ENCODE peak calls at places on chromosome 7, in nine cellular contexts. R is endothelial cell of umbilical vein, S is breast epithelium, L is psoas muscle, I is cardiac muscle cell, Q is iPS DF 6.9, Y is transverse colon, Z is neuronal stem cell, W is astrocyte. X is an unnamed sample. For H3K4me1, the result is how much of the 10 kb centered on the place peaks cover.

GRCh38 chr7:26046150-26046549 is 105.8 kb upstream of the NFE2L3 start:
- DNase-seq in R (no peak), S (no peak), L (no peak), I (no peak), Q (no peak), Y (peak), Z (no peak), W (no peak), X (no peak)

GRCh38 chr7:140645166-140645565 is 4.6 kb upstream of the DENND2A start:
- DNase-seq in R (no peak), S (no peak), L (no peak), I (no peak), Q (no peak), Y (no peak), Z (no peak), W (no peak), X (no peak)

GRCh38 chr7:50856821-50857220 is 74.1 kb upstream of the GRB10 start:
- DNase-seq in R (no peak), S (no peak), L (no peak), I (no peak), Q (no peak), Y (no peak), Z (no peak), W (peak), X (no peak)

GRCh38 chr7:42740410-42740809 is 171.5 kb downstream of the C7orf25 start:
- DNase-seq in R (no peak), S (no peak), L (no peak), I (no peak), Q (no peak), Y (no peak), Z (no peak), W (no peak), X (no peak)

GRCh38 chr7:18529213-18529612 is 33.7 kb downstream of the HDAC9 start:
- DNase-seq in R (no peak), S (no peak), L (no peak), I (no peak), Q (no peak), Y (no peak), Z (no peak), W (no peak), X (no peak)

GRCh38 chr7:132337450-132338080 is 238.7 kb downstream of the PLXNA4 start:
- DNase-seq in R (no peak), S (no peak), L (no peak), I (no peak), Q (no peak), Y (no peak), Z (no peak), W (no peak), X (no peak)

GRCh38 chr7:87420173-87420572 is 55.3 kb downstream of the ABCB4 start:
- DNase-seq in R (no peak), S (no peak), L (no peak), I (no peak), Q (no peak), Y (no peak), Z (no peak), W (no peak), X (no peak)

GRCh38 chr7:71633571-71634008 is 501.6 kb downstream of the GALNT17 start:
- DNase-seq in R (no peak), S (no peak), L (no peak), I (peak), Q (no peak), Y (no peak), Z (no peak), W (peak), X (peak)

GRCh38 chr7:8480466-8480865 is 47.1 kb downstream of the NXPH1 start:
- DNase-seq in R (no peak), S (no peak), L (no peak), I (no peak), Q (no peak), Y (no peak), Z (no peak), W (peak), X (no peak)

GRCh38 chr7:83355143-83355542 is 192.5 kb upstream of the PCLO start:
- DNase-seq in R (no peak), S (no peak), L (no peak), I (no peak), Q (no peak), Y (no peak), Z (no peak), W (no peak), X (no peak)

GRCh38 chr7:30452278-30452930 is 26.2 kb downstream of the NOD1 start:
- DNase-seq in R (no peak), S (no peak), L (no peak), I (no peak), Q (no peak), Y (no peak), Z (no peak), W (no peak), X (no peak)

GRCh38 chr7:141317033-141317585 is 234.1 kb upstream of the AGK start:
- DNase-seq in R (no peak), S (no peak), L (no peak), I (no peak), Q (no peak), Y (no peak), Z (no peak), W (no peak), X (no peak)

GRCh38 chr7:76262683-76263402 is 39.6 kb upstream of the HSPB1 start:
- DNase-seq in R (peak), S (no peak), L (no peak), I (peak), Q (peak), Y (peak), Z (peak), W (peak), X (peak)

GRCh38 chr7:147833549-147833948 is 757.0 kb upstream of the C7orf33 start:
- DNase-seq in R (no peak), S (no peak), L (no peak), I (no peak), Q (peak), Y (no peak), Z (peak), W (no peak), X (no peak)

GRCh38 chr7:100371561-100372171 is 1.6 kb upstream of the PILRA start:
- DNase-seq in R (no peak), S (no peak), L (peak), I (no peak), Q (no peak), Y (no peak), Z (no peak), W (no peak), X (no peak)
- H3K4me1 ChIP-seq in R (under half), S (under half), L (under half), I (under half), Q (under half), Y (under half), Z (under half), W (under half), X (under half)

GRCh38 chr7:151512353-151512752 is 7.3 kb downstream of the RHEB start:
- DNase-seq in R (no peak), S (no peak), L (no peak), I (no peak), Q (no peak), Y (no peak), Z (no peak), W (no peak), X (no peak)
- H3K4me1 ChIP-seq in R (under half), S (under half), L (half or more), I (under half), Q (under half), Y (half or more), Z (under half), W (under half), X (under half)

DNA sequence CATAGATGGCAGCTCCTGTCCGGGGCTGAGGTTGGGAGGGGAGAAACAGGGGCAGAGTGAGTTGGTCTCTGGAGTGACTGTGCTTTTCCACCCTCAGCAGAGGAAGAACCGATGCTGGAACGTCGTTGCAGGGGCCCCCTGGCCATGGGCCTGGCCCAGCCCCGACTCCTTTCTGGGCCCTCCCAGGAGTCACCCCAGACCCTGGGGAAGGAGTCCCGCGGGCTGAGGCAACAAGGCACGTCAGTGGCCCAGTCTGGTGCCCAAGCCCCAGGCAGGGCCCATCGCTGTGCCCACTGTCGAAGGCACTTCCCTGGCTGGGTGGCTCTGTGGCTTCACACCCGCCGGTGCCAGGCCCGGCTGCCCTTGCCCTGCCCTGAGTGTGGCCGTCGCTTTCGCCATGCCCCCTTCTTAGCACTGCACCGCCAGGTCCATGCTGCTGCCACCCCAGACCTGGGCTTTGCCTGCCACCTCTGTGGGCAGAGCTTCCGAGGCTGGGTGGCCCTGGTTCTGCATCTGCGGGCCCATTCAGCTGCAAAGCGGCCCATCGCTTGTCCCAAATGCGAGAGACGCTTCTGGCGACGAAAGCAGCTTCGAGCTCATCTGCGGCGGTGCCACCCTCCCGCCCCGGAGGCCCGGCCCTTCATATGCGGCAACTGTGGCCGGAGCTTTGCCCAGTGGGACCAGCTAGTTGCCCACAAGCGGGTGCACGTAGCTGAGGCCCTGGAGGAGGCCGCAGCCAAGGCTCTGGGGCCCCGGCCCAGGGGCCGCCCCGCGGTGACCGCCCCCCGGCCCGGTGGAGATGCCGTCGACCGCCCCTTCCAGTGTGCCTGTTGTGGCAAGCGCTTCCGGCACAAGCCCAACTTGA is 2.7 kb downstream of the REPIN1 start:
- DNase-seq in R (no peak), S (no peak), L (no peak), I (no peak), Q (no peak), Y (no peak), Z (no peak), W (no peak), X (no peak)
- H3K4me1 ChIP-seq in R (under half), S (under half), L (half or more), I (under half), Q (under half), Y (half or more), Z (under half), W (under half), X (under half)

DNA sequence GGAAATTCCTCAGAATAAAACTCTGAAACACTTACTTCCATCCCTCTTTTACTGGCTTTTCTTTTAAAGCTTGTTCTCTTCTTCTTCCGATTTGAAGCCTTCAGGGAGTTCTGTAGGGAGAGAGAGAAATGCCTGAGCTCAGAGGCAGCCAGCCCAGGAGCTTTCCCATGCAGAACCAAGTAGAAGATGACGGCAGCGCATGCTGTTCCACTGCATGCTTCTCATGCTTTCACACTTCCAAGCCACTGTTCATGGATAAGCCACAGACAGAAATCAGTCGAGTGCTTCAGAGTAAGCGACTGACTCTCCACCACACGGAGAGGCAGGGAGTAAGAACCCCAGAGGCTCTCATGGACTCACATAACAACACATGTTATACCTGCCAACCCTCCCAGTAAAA is 237.3 kb downstream of the DGKI start:
- DNase-seq in R (no peak), S (no peak), L (no peak), I (no peak), Q (no peak), Y (no peak), Z (no peak), W (no peak), X (no peak)
- H3K4me1 ChIP-seq in R (under half), S (under half), L (under half), I (under half), Q (under half), Y (under half), Z (under half), W (under half), X (under half)

GRCh38 chr7:47375121-47375551 is 206.8 kb downstream of the TNS3 start:
- DNase-seq in R (no peak), S (no peak), L (peak), I (no peak), Q (no peak), Y (peak), Z (no peak), W (peak), X (peak)
- H3K4me1 ChIP-seq in R (under half), S (under half), L (under half), I (under half), Q (under half), Y (half or more), Z (under half), W (under half), X (under half)

DNA sequence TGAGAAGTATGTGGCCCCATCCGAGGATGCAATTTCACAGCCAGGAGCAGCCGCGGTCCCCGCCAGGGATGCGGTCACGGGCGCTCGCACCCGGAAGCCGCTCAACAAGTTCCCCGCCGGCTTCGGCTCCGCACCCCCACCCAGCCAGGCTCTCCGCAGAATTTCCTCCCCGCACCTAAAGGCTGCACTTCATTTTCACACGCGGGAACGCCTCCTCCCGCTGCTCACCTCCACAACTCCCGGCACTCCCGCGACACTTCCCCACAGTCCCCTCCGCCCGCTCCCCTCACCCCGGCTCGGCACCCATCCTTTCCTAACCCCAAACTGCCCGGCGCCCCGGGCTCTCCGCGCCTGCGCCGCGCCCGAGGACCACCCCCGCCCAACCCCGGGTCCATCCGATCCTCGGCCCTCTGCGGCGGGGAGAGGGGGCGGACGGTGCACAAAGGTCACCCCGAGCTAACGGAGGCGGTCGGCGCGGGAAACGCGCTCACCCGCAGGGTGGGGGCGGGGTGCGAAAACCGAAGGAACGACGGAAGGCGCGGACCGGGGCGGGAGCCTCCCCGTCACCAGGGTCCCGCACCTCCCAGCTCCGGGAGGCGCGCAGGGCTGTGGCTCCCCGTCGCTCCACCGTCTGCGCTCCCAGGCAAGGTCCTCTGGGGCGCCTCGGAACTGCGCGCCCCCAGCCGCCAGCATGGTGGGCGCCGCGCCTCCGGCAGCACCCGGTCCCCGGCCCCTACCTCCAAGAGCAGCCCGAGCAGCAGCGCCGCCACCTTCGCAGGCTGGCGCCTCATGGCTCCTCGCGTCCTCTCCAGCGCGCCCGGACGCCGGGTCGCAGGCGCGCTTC is 546 bp downstream of the VOPP1 start:
- DNase-seq in R (peak), S (no peak), L (peak), I (peak), Q (no peak), Y (peak), Z (peak), W (peak), X (peak)
- H3K4me1 ChIP-seq in R (half or more), S (under half), L (half or more), I (under half), Q (under half), Y (half or more), Z (under half), W (under half), X (under half)

X was measured in IMR-90.